ENCODE peak calls at places on chromosomes 1 and 21, in nine cellular contexts. S, X, L, U, E, T, O, P and C are unnamed samples.

GRCh38 chr1:168428063-168428731 is 115.6 kb downstream of the XCL2 start:
- DNase-seq in L (no peak), E (peak; percentile 76), S (peak; percentile 54), O (peak; percentile 57), P (no peak), U (peak; percentile 58), T (no peak), X (peak; percentile 63), C (no peak)

GRCh38 chr1:37734629-37735591 is 30.0 kb downstream of the EPHA10 start:
- DNase-seq in X (peak; percentile 23), P (no peak), T (no peak), S (peak; percentile 25), E (peak; percentile 29), L (no peak), O (peak; percentile 94), U (no peak), C (no peak)

GRCh38 chr1:17852383-17852782 is 97.2 kb downstream of the ACTL8 start:
- DNase-seq in U (no peak), P (no peak), X (no peak), E (no peak), T (no peak), O (no peak), S (no peak), L (no peak), C (no peak)

GRCh38 chr1:93321720-93322119 is 24.0 kb upstream of the DR1 start:
- DNase-seq in L (no peak), S (no peak), E (no peak), U (no peak), X (no peak), T (no peak), O (no peak), P (no peak), C (no peak)

GRCh38 chr1:47608296-47608875 is 170.5 kb downstream of the FOXD2 start:
- DNase-seq in T (no peak), S (no peak), E (no peak), U (no peak), P (no peak), O (no peak), L (no peak), X (no peak), C (no peak)

GRCh38 chr1:58732087-58732486 is 32.2 kb upstream of the MYSM1 start:
- DNase-seq in P (no peak), E (no peak), T (no peak), L (no peak), S (no peak), X (no peak), U (no peak), O (no peak), C (no peak)

GRCh38 chr1:152459596-152460528 is 45.8 kb upstream of the CRNN start:
- DNase-seq in U (peak; percentile 74), P (peak; percentile 76), T (peak; percentile 65), L (peak; percentile 72), S (peak; percentile 64), X (no peak), E (peak; percentile 54), O (peak; percentile 61), C (peak; percentile 76)

GRCh38 chr1:86259390-86259789 is 102.8 kb upstream of the COL24A1 start:
- DNase-seq in T (no peak), S (peak; percentile 10), U (peak; percentile 38), E (no peak), O (no peak), X (no peak), P (no peak), L (no peak), C (no peak)

GRCh38 chr1:55400560-55400959 is 185.4 kb upstream of the USP24 start:
- DNase-seq in L (no peak), T (no peak), E (no peak), O (no peak), P (no peak), S (no peak), U (no peak), X (no peak), C (no peak)

GRCh38 chr1:5993553-5994510 is 1.6 kb upstream of the NPHP4 start:
- DNase-seq in P (no peak), L (no peak), X (no peak), T (no peak), S (no peak), U (no peak), E (no peak), O (peak; percentile 76), C (no peak)

GRCh38 chr21:42214081-42214750 is 4.7 kb upstream of the ABCG1 start:
- DNase-seq in P (no peak), E (no peak), S (no peak), U (no peak), O (no peak), T (no peak), X (no peak), L (peak; percentile 14), C (no peak)

GRCh38 chr1:212269306-212269705 is 15.9 kb upstream of the PPP2R5A start:
- DNase-seq in L (no peak), T (no peak), P (no peak), X (no peak), E (peak; percentile 15), O (peak; percentile 43), U (no peak), S (peak; percentile 45), C (no peak)

GRCh38 chr1:197633447-197634039 is 141.7 kb downstream of the DENND1B start:
- DNase-seq in O (no peak), X (no peak), U (no peak), P (no peak), E (no peak), S (no peak), T (no peak), L (no peak), C (no peak)

GRCh38 chr1:165768513-165769394 is at the start of gene TMCO1:
- DNase-seq in E (peak; percentile 98), L (peak; percentile 95), O (peak; percentile 88), P (peak; percentile 93), U (peak; percentile 99), T (peak; percentile 95), X (peak; percentile 99), S (peak; percentile 99), C (peak; percentile 96)

GRCh38 chr21:26835027-26835713 is 10.0 kb downstream of the ADAMTS1 start:
- DNase-seq in X (no peak), E (no peak), U (peak; percentile 85), O (no peak), L (no peak), P (no peak), S (peak; percentile 61), T (no peak), C (no peak)

GRCh38 chr1:16017461-16018303 is at the start of gene HSPB7:
- DNase-seq in T (no peak), P (no peak), X (peak; percentile 97), O (peak; percentile 94), L (peak; percentile 81), S (peak; percentile 74), U (peak; percentile 64), E (peak; percentile 86), C (peak; percentile 87)

GRCh38 chr1:30817083-30817450 is 59.5 kb upstream of the LAPTM5 start:
- DNase-seq in L (no peak), E (no peak), S (no peak), X (no peak), T (no peak), U (no peak), O (no peak), P (no peak), C (no peak)

GRCh38 chr1:116448785-116449385 is 75.8 kb downstream of the ATP1A1 start:
- DNase-seq in U (peak; percentile 43), P (no peak), L (no peak), X (no peak), T (no peak), E (no peak), O (no peak), S (no peak), C (no peak)

GRCh38 chr1:246096356-246096755 is 410.7 kb downstream of the SMYD3 start:
- DNase-seq in X (no peak), S (no peak), O (no peak), U (no peak), T (no peak), L (no peak), P (no peak), E (no peak), C (no peak)

GRCh38 chr1:210584439-210585113 is 255.9 kb downstream of the HHAT start:
- DNase-seq in O (peak; percentile 59), E (peak; percentile 86), P (peak; percentile 68), S (peak; percentile 90), T (peak; percentile 71), L (peak; percentile 77), U (peak; percentile 88), X (peak; percentile 91), C (peak; percentile 80)

GRCh38 chr1:243731301-243731891 is 118.6 kb downstream of the AKT3 start:
- DNase-seq in O (no peak), T (peak; percentile 33), U (no peak), S (no peak), L (peak; percentile 43), X (no peak), E (no peak), P (no peak), C (no peak)

GRCh38 chr21:33458861-33459260 is 20.9 kb downstream of the TMEM50B start:
- DNase-seq in X (no peak), U (peak; percentile 25), P (no peak), S (no peak), E (no peak), T (no peak), O (no peak), L (no peak), C (no peak)

GRCh38 chr1:113870778-113871177 is 734 bp downstream of the PTPN22 start:
- DNase-seq in P (no peak), O (no peak), S (no peak), U (no peak), X (no peak), L (no peak), E (no peak), T (no peak), C (no peak)

GRCh38 chr1:82506970-82507369 is 706.2 kb downstream of the ADGRL2 start:
- DNase-seq in X (no peak), U (no peak), P (no peak), E (no peak), O (no peak), S (no peak), T (no peak), L (no peak), C (no peak)